ENCODE peak calls at places on chromosomes 1 and 21, in six cellular contexts. U is epithelial cell of prostate, A is neural progenitor cell, Q is PC-3, B is glutamatergic neuron, F is amniotic stem cell. G is an unnamed sample.

GRCh38 chr1:28507646-28508434 is 2.0 kb downstream of the RCC1 start:
- DNase-seq in U (no peak), A (no peak), Q (no peak), B (no peak), F (no peak), G (no peak)

GRCh38 chr1:91730781-91731732 is 154.9 kb downstream of the TGFBR3 start:
- DNase-seq in U (peak), A (peak), Q (peak), B (no peak), F (no peak), G (no peak)

GRCh38 chr21:29196021-29196663 is 65.7 kb downstream of the MAP3K7CL start:
- DNase-seq in U (peak), A (no peak), Q (peak), B (no peak), F (peak), G (peak)

GRCh38 chr1:171794085-171794484 is 12.6 kb downstream of the METTL13 start:
- DNase-seq in U (peak), A (no peak), Q (peak), B (no peak), F (peak), G (no peak)

GRCh38 chr21:34202553-34203332 is 129.4 kb downstream of the MRPS6 start:
- DNase-seq in U (no peak), A (peak), Q (no peak), B (peak), F (no peak), G (no peak)

GRCh38 chr1:14516974-14517812 is 81.3 kb upstream of the KAZN start:
- DNase-seq in U (peak), A (no peak), Q (peak), B (no peak), F (peak), G (no peak)

GRCh38 chr1:77313491-77313890 is 31.7 kb downstream of the AK5 start:
- DNase-seq in U (no peak), A (peak), Q (peak), B (no peak), F (no peak), G (no peak)

GRCh38 chr1:175904808-175905207 is 161.4 kb upstream of the TNR start:
- DNase-seq in U (no peak), A (no peak), Q (no peak), B (no peak), F (no peak), G (no peak)

GRCh38 chr1:47578026-47578861 is 140.4 kb downstream of the FOXD2 start:
- DNase-seq in U (no peak), A (no peak), Q (peak), B (peak), F (no peak), G (no peak)

GRCh38 chr1:234009668-234010067 is 105.2 kb downstream of the SLC35F3 start:
- DNase-seq in U (no peak), A (no peak), Q (no peak), B (no peak), F (no peak), G (no peak)

GRCh38 chr1:37691497-37692077 is 729 bp upstream of the CDCA8 start:
- DNase-seq in U (no peak), A (peak), Q (peak), B (peak), F (no peak), G (peak)

GRCh38 chr1:235503333-235504121 is 725 bp downstream of the B3GALNT2 start:
- DNase-seq in U (no peak), A (peak), Q (peak), B (peak), F (no peak), G (peak)

GRCh38 chr1:40058453-40059291 is 18.1 kb downstream of the CAP1 start:
- DNase-seq in U (no peak), A (no peak), Q (peak), B (no peak), F (no peak), G (no peak)

GRCh38 chr1:78334114-78334513 is 156.7 kb upstream of the PTGFR start:
- DNase-seq in U (no peak), A (no peak), Q (no peak), B (no peak), F (no peak), G (no peak)

GRCh38 chr1:8510041-8510823 is 192.3 kb downstream of the SLC45A1 start:
- DNase-seq in U (no peak), A (no peak), Q (no peak), B (no peak), F (peak), G (no peak)

GRCh38 chr1:3614755-3615742 is 3.7 kb upstream of the MEGF6 start:
- DNase-seq in U (no peak), A (peak), Q (peak), B (no peak), F (no peak), G (no peak)

GRCh38 chr1:924619-925323 is 1.0 kb downstream of the SAMD11 start:
- DNase-seq in U (no peak), A (peak), Q (peak), B (peak), F (no peak), G (peak)

GRCh38 chr1:65001238-65001792 is 35.0 kb upstream of the JAK1 start:
- DNase-seq in U (no peak), A (peak), Q (no peak), B (peak), F (no peak), G (no peak)

GRCh38 chr1:218815076-218815475 is 358.6 kb upstream of the LYPLAL1 start:
- DNase-seq in U (no peak), A (no peak), Q (no peak), B (no peak), F (no peak), G (no peak)

GRCh38 chr1:228867093-228867950 is 132.0 kb downstream of the RHOU start:
- DNase-seq in U (no peak), A (no peak), Q (no peak), B (peak), F (no peak), G (no peak)

GRCh38 chr1:203046984-203047630 is 20.8 kb downstream of the PPFIA4 start:
- DNase-seq in U (peak), A (no peak), Q (peak), B (no peak), F (peak), G (no peak)

GRCh38 chr1:63746129-63746864 is 27.5 kb upstream of the ROR1 start:
- DNase-seq in U (peak), A (peak), Q (peak), B (no peak), F (peak), G (no peak)

GRCh38 chr1:22788298-22788697 is 77.7 kb downstream of the EPHB2 start:
- DNase-seq in U (no peak), A (no peak), Q (no peak), B (no peak), F (no peak), G (no peak)

G was measured in HuH-7.5.